ENCODE peak calls at places on chromosomes 5 and 9, in four cellular contexts. K, X, A and W are unnamed samples.

GRCh38 chr5:159448-160172 is 31.7 kb upstream of the LRRC14B start:
- DNase-seq in X (peak; percentile 44), K (no peak), A (no peak), W (no peak)

GRCh38 chr9:93588641-93589609 is 12.5 kb downstream of the PHF2 start:
- DNase-seq in X (no peak), K (no peak), A (peak; percentile 32), W (no peak)

GRCh38 chr9:133458643-133459312 is 1.0 kb upstream of the CACFD1 start:
- DNase-seq in K (no peak), X (peak; percentile 77), A (no peak), W (no peak)

GRCh38 chr9:75876999-75877647 is 13.3 kb upstream of the PCSK5 start:
- DNase-seq in K (no peak), A (no peak), X (no peak), W (no peak)

GRCh38 chr5:95617057-95617456 is 2.8 kb upstream of the GPR150 start:
- DNase-seq in X (no peak), A (no peak), K (no peak), W (no peak)

GRCh38 chr9:134624119-134624826 is 17.3 kb upstream of the COL5A1 start:
- DNase-seq in K (no peak), A (no peak), X (peak; percentile 61), W (no peak)

GRCh38 chr5:174514983-174515394 is 209.4 kb upstream of the MSX2 start:
- DNase-seq in K (no peak), A (no peak), X (no peak), W (no peak)

GRCh38 chr5:65926893-65927292 is 518 bp downstream of the ERBIN start:
- DNase-seq in A (no peak), K (no peak), X (no peak), W (no peak)

GRCh38 chr9:69905291-69905690 is 84.7 kb downstream of the CFAP95 start:
- DNase-seq in K (no peak), X (no peak), A (no peak), W (no peak)

GRCh38 chr9:116756995-116757394 is 69.9 kb downstream of the TRIM32 start:
- DNase-seq in X (no peak), A (no peak), K (no peak), W (no peak)

GRCh38 chr5:36570268-36570667 is 36.1 kb upstream of the SLC1A3 start:
- DNase-seq in X (no peak), K (no peak), A (no peak), W (no peak)

GRCh38 chr9:18229992-18230676 is 243.8 kb upstream of the ADAMTSL1 start:
- DNase-seq in K (no peak), X (no peak), A (no peak), W (no peak)
- TF ChIP-seq CTCF in K (no peak), X (no peak), A (no peak), W (no peak)

GRCh38 chr9:127779136-127779981 is 893 bp upstream of the SH2D3C start:
- DNase-seq in K (no peak), A (no peak), X (no peak), W (no peak)
- H3K4me3 ChIP-seq in K (no peak overlapping the region), A (peak overlapping the region; percentile 87), X (no peak overlapping the region), W (peak overlapping the region; percentile 59)

DNA sequence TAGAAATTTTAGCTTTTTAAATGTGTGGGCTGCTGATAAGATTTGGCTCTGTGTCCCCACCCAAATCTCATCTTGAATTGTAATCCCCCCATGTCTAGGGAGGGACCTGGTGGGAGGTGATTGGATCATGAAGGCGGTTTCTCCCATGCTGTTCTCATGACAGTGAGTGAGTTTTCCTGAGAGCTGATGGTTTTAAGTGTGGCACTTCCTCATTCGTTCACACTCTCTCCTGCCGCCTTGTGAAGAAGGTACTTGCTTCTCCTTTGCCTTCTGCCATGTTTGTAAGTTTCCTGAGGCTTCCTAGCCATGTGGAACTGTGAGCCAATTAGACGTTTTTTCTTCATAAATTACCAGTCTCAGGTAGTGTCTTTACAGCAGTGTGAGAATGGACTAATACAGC is 127.8 kb upstream of the MVB12B start:
- DNase-seq in A (no peak), X (no peak), K (no peak), W (no peak)
- H3K4me1 ChIP-seq in A (no peaks in the 10 kb centered on the region), X (no peaks in the 10 kb centered on the region), K (no peaks in the 10 kb centered on the region), W (no peaks in the 10 kb centered on the region)

GRCh38 chr9:104682642-104683041 is 11.7 kb upstream of the OR13D1 start:
- DNase-seq in K (peak; percentile 21), X (no peak), A (no peak), W (no peak)
- TF ChIP-seq CTCF in K (peak; percentile 72), X (peak; percentile 20), A (peak; percentile 20), W (no peak)

GRCh38 chr5:141343242-141343952 is at the start of gene PCDHGA3:
- DNase-seq in X (no peak), K (no peak), A (no peak), W (no peak)
- H3K4me3 ChIP-seq in X (no peak within 1 kb of the TSS), K (no peak within 1 kb of the TSS), A (no peak within 1 kb of the TSS), W (no peak within 1 kb of the TSS)

GRCh38 chr9:86958203-86958602 is 10.9 kb upstream of the GAS1 start:
- DNase-seq in K (no peak), X (no peak), A (no peak), W (no peak)
- H3K4me1 ChIP-seq in K (no peaks in the 10 kb centered on the region), X (no peaks in the 10 kb centered on the region), A (no peaks in the 10 kb centered on the region), W (no peaks in the 10 kb centered on the region)

GRCh38 chr9:17536027-17536426 is 42.8 kb upstream of the SH3GL2 start:
- DNase-seq in K (no peak), X (no peak), A (no peak), W (no peak)

GRCh38 chr9:17531642-17532254 is 47.1 kb upstream of the SH3GL2 start:
- DNase-seq in X (no peak), A (no peak), K (peak; percentile 38), W (no peak)

GRCh38 chr9:17528859-17529258 is 50.0 kb upstream of the SH3GL2 start:
- DNase-seq in A (no peak), K (no peak), X (no peak), W (no peak)

GRCh38 chr9:17535176-17535575 is 43.7 kb upstream of the SH3GL2 start:
- DNase-seq in A (no peak), X (no peak), K (no peak), W (no peak)

GRCh38 chr9:17532461-17532860 is 46.4 kb upstream of the SH3GL2 start:
- DNase-seq in K (no peak), A (no peak), X (no peak), W (no peak)
- TF ChIP-seq CTCF in K (no peak), A (no peak), X (no peak), W (no peak)